ENCODE peak calls at places on chromosome 22, in six cellular contexts. One of them, this sample, is unnamed.

GRCh38 chr22:21826204-21826603 is 41.2 kb downstream of the MAPK1 start:
- DNase-seq in transverse colon: no peak
- DNase-seq in A549: no peak
- DNase-seq in body of pancreas: no peak
- DNase-seq in heart left ventricle: no peak
- DNase-seq in ovary: no peak
- DNase-seq in this sample: no peak

GRCh38 chr22:42863349-42863911 is 6.4 kb upstream of the ARFGAP3 start:
- DNase-seq in ovary: no peak
- DNase-seq in heart left ventricle: no peak
- DNase-seq in A549: peak; percentile 39
- DNase-seq in body of pancreas: no peak
- DNase-seq in transverse colon: no peak
- DNase-seq in this sample: no peak

GRCh38 chr22:39242809-39243442 is 1.9 kb downstream of the PDGFB start:
- DNase-seq in transverse colon: no peak
- DNase-seq in ovary: no peak
- DNase-seq in A549: no peak
- DNase-seq in body of pancreas: peak; percentile 83
- DNase-seq in heart left ventricle: peak; percentile 43
- DNase-seq in this sample: no peak

GRCh38 chr22:44085743-44086741 is 61.9 kb downstream of the PARVB start:
- DNase-seq in A549: peak; percentile 75
- DNase-seq in transverse colon: peak; percentile 72
- DNase-seq in body of pancreas: peak; percentile 83
- DNase-seq in heart left ventricle: peak; percentile 91
- DNase-seq in ovary: peak; percentile 83
- DNase-seq in this sample: peak; percentile 94

GRCh38 chr22:30502153-30502552 is 3.3 kb downstream of the SEC14L4 start:
- DNase-seq in body of pancreas: no peak
- DNase-seq in A549: no peak
- DNase-seq in transverse colon: no peak
- DNase-seq in heart left ventricle: no peak
- DNase-seq in ovary: no peak
- DNase-seq in this sample: no peak

GRCh38 chr22:39471421-39472141 is 14.8 kb downstream of the MGAT3 start:
- DNase-seq in A549: no peak
- DNase-seq in ovary: no peak
- DNase-seq in transverse colon: peak; percentile 34
- DNase-seq in body of pancreas: no peak
- DNase-seq in heart left ventricle: peak; percentile 63
- DNase-seq in this sample: no peak

GRCh38 chr22:38799265-38800002 is 5.5 kb upstream of the DNAL4 start:
- DNase-seq in ovary: no peak
- DNase-seq in A549: no peak
- DNase-seq in body of pancreas: no peak
- DNase-seq in transverse colon: no peak
- DNase-seq in heart left ventricle: no peak
- DNase-seq in this sample: no peak

GRCh38 chr22:49156662-49157285 is 670.9 kb downstream of the BRD1 start:
- DNase-seq in body of pancreas: peak; percentile 83
- DNase-seq in transverse colon: peak; percentile 17
- DNase-seq in ovary: no peak
- DNase-seq in heart left ventricle: no peak
- DNase-seq in A549: no peak
- DNase-seq in this sample: no peak

GRCh38 chr22:20261848-20262581 is 6.1 kb downstream of the RTN4R start:
- DNase-seq in heart left ventricle: no peak
- DNase-seq in transverse colon: no peak
- DNase-seq in body of pancreas: no peak
- DNase-seq in ovary: no peak
- DNase-seq in A549: no peak
- DNase-seq in this sample: no peak

GRCh38 chr22:49765951-49766350 is 61.7 kb downstream of the BRD1 start:
- DNase-seq in ovary: peak; percentile 30
- DNase-seq in heart left ventricle: no peak
- DNase-seq in body of pancreas: no peak
- DNase-seq in transverse colon: peak; percentile 4
- DNase-seq in A549: no peak
- DNase-seq in this sample: no peak

GRCh38 chr22:49027122-49027670 is 800.5 kb downstream of the BRD1 start:
- DNase-seq in heart left ventricle: peak; percentile 21
- DNase-seq in A549: no peak
- DNase-seq in transverse colon: no peak
- DNase-seq in ovary: no peak
- DNase-seq in body of pancreas: no peak
- DNase-seq in this sample: no peak

GRCh38 chr22:49973018-49973965 is 12.7 kb downstream of the PIM3 start:
- DNase-seq in body of pancreas: no peak
- DNase-seq in heart left ventricle: no peak
- DNase-seq in ovary: no peak
- DNase-seq in A549: peak; percentile 33
- DNase-seq in transverse colon: no peak
- DNase-seq in this sample: no peak

GRCh38 chr22:47627561-47628253 is 865.3 kb downstream of the TBC1D22A start:
- DNase-seq in body of pancreas: no peak
- DNase-seq in A549: no peak
- DNase-seq in transverse colon: no peak
- DNase-seq in ovary: peak; percentile 5
- DNase-seq in heart left ventricle: no peak
- DNase-seq in this sample: no peak

GRCh38 chr22:22076361-22076760 is 93.8 kb upstream of the TOP3B start:
- DNase-seq in body of pancreas: no peak
- DNase-seq in A549: no peak
- DNase-seq in ovary: no peak
- DNase-seq in transverse colon: no peak
- DNase-seq in heart left ventricle: no peak
- DNase-seq in this sample: no peak

GRCh38 chr22:30230330-30230729 is 16.2 kb downstream of the LIF start:
- DNase-seq in A549: no peak
- DNase-seq in ovary: no peak
- DNase-seq in transverse colon: no peak
- DNase-seq in body of pancreas: no peak
- DNase-seq in heart left ventricle: no peak
- DNase-seq in this sample: no peak

DNA sequence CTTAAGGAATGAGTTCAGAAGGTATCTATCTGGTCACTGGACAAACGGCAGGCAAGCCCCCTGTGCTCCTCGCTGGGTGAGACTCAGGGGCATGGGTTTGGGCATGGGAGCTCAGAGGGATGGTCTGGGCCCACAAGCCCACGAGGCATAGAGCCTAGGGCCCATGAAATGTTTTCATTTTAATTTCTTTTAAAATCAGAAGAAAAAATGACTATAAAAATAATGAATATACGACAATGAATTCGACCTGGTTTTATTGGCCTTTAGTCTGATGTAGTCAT is 77.9 kb upstream of the WNT7B start:
- DNase-seq in heart left ventricle: no peak
- DNase-seq in ovary: no peak
- DNase-seq in body of pancreas: peak; percentile 19
- DNase-seq in transverse colon: no peak
- DNase-seq in A549: no peak
- DNase-seq in this sample: no peak
- H3K27ac ChIP-seq in heart left ventricle: peak overlapping the region; percentile 100
- H3K27ac ChIP-seq in ovary: peak overlapping the region; percentile 100
- H3K27ac ChIP-seq in body of pancreas: peak overlapping the region; percentile 100
- H3K27ac ChIP-seq in transverse colon: peak overlapping the region; percentile 99
- H3K27ac ChIP-seq in A549: peak overlapping the region; percentile 99
- H3K27ac ChIP-seq in this sample: peak overlapping the region; percentile 99

GRCh38 chr22:17131686-17132085 is 10.5 kb upstream of the TMEM121B start:
- DNase-seq in body of pancreas: no peak
- DNase-seq in A549: no peak
- DNase-seq in ovary: no peak
- DNase-seq in transverse colon: no peak
- DNase-seq in heart left ventricle: peak; percentile 45
- DNase-seq in this sample: no peak
- H3K4me3 ChIP-seq in body of pancreas: no peak overlapping the region
- H3K4me3 ChIP-seq in A549: no peak overlapping the region
- H3K4me3 ChIP-seq in ovary: no peak overlapping the region
- H3K4me3 ChIP-seq in transverse colon: no peak overlapping the region
- H3K4me3 ChIP-seq in heart left ventricle: no peak overlapping the region
- H3K4me3 ChIP-seq in this sample: no peak overlapping the region

DNA sequence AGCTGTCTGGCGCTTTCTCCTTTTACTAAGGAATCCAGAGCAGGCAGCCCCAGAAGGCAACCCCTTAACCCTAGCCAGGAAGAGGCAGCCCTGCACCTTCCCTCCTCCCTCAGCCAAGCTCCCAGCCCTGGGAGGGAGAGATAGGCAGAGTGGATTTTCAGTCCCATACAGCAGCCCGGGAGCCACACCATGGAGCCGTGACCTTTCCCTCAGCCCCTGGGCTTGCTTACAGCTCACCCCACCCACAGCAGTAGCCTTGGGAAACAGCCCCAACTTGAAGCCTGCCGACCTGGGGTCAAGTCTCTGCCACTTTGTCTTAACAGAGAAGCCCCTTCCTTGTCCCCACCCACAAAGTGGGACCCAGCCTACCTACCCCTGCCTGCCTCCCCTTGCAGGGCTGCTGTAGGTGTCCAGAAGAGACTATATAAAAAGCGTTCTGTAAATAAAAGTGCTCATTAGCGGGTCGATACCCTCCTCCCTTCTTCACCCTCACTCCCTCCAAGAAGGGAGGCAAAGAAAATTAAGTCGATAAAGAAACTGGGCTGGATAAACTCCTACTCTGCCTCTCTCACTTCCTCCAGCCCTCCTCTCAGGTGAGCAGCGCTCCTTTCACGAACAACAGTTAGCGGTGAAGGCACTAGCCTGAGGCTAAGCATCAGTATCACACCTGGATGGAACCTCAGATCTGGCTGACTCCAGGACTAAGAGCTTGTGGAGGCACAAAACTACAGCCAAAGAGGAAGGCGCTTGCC is 4.2 kb downstream of the TST start:
- DNase-seq in transverse colon: peak; percentile 62
- DNase-seq in ovary: peak; percentile 55
- DNase-seq in heart left ventricle: no peak
- DNase-seq in body of pancreas: no peak
- DNase-seq in A549: no peak
- DNase-seq in this sample: no peak
- TF ChIP-seq POLR2A in transverse colon: no peak
- TF ChIP-seq POLR2A in ovary: no peak
- TF ChIP-seq POLR2A in heart left ventricle: no peak
- TF ChIP-seq POLR2A in body of pancreas: no peak
- TF ChIP-seq POLR2A in A549: no peak
- TF ChIP-seq POLR2A in this sample: no peak

GRCh38 chr22:17999851-18000250 is 24.5 kb downstream of the MICAL3 start:
- DNase-seq in ovary: no peak
- DNase-seq in A549: no peak
- DNase-seq in transverse colon: no peak
- DNase-seq in body of pancreas: peak; percentile 51
- DNase-seq in heart left ventricle: no peak
- DNase-seq in this sample: no peak
- H3K27ac ChIP-seq in ovary: no peak overlapping the region
- H3K27ac ChIP-seq in A549: peak overlapping the region; percentile 96
- H3K27ac ChIP-seq in transverse colon: no peak overlapping the region
- H3K27ac ChIP-seq in body of pancreas: peak overlapping the region; percentile 92
- H3K27ac ChIP-seq in heart left ventricle: no peak overlapping the region
- H3K27ac ChIP-seq in this sample: peak overlapping the region; percentile 95